ENCODE peak calls at places on chromosomes 13 and 19, in five cellular contexts. One of them, this sample, is unnamed.

GRCh38 chr13:106586764-106587163 is 18.8 kb upstream of the ARGLU1 start:
- DNase-seq in natural killer cell: no peak
- DNase-seq in PC-3: no peak
- DNase-seq in IMR-90: no peak
- DNase-seq in coronary artery: no peak
- DNase-seq in this sample: no peak

GRCh38 chr19:897442-898039 is 4.3 kb downstream of the RNU6-9 start:
- DNase-seq in natural killer cell: no peak
- DNase-seq in PC-3: no peak
- DNase-seq in IMR-90: no peak
- DNase-seq in coronary artery: no peak
- DNase-seq in this sample: no peak

GRCh38 chr13:21297452-21297851 is 121.0 kb downstream of the MRPL57 start:
- DNase-seq in natural killer cell: no peak
- DNase-seq in PC-3: no peak
- DNase-seq in IMR-90: no peak
- DNase-seq in coronary artery: no peak
- DNase-seq in this sample: no peak

GRCh38 chr13:23547000-23547590 is 23.1 kb upstream of the TNFRSF19 start:
- DNase-seq in natural killer cell: no peak
- DNase-seq in PC-3: no peak
- DNase-seq in IMR-90: peak
- DNase-seq in coronary artery: no peak
- DNase-seq in this sample: no peak

GRCh38 chr19:18202759-18203407 is 959 bp downstream of the RAB3A start:
- DNase-seq in natural killer cell: peak
- DNase-seq in PC-3: peak
- DNase-seq in IMR-90: no peak
- DNase-seq in coronary artery: no peak
- DNase-seq in this sample: no peak

GRCh38 chr13:98542568-98543379 is 34.1 kb downstream of the STK24 start:
- DNase-seq in natural killer cell: no peak
- DNase-seq in PC-3: no peak
- DNase-seq in IMR-90: no peak
- DNase-seq in coronary artery: no peak
- DNase-seq in this sample: no peak

GRCh38 chr13:105008606-105009005 is 1526.9 kb downstream of the EFNB2 start:
- DNase-seq in natural killer cell: no peak
- DNase-seq in PC-3: no peak
- DNase-seq in IMR-90: no peak
- DNase-seq in coronary artery: no peak
- DNase-seq in this sample: no peak

GRCh38 chr19:8489591-8490394 is 12.6 kb downstream of the PRAM1 start:
- DNase-seq in natural killer cell: no peak
- DNase-seq in PC-3: no peak
- DNase-seq in IMR-90: no peak
- DNase-seq in coronary artery: no peak
- DNase-seq in this sample: no peak

GRCh38 chr19:30064021-30064699 is 122.1 kb downstream of the URI1 start:
- DNase-seq in natural killer cell: no peak
- DNase-seq in PC-3: no peak
- DNase-seq in IMR-90: no peak
- DNase-seq in coronary artery: no peak
- DNase-seq in this sample: no peak

GRCh38 chr13:105465251-105465650 is 1070.2 kb downstream of the EFNB2 start:
- DNase-seq in natural killer cell: no peak
- DNase-seq in PC-3: no peak
- DNase-seq in IMR-90: no peak
- DNase-seq in coronary artery: no peak
- DNase-seq in this sample: no peak

GRCh38 chr19:10961073-10961762 is 388 bp downstream of the SMARCA4 start:
- DNase-seq in natural killer cell: no peak
- DNase-seq in PC-3: peak
- DNase-seq in IMR-90: no peak
- DNase-seq in coronary artery: no peak
- DNase-seq in this sample: no peak

GRCh38 chr19:30001794-30002193 is 59.8 kb downstream of the URI1 start:
- DNase-seq in natural killer cell: no peak
- DNase-seq in PC-3: peak
- DNase-seq in IMR-90: peak
- DNase-seq in coronary artery: no peak
- DNase-seq in this sample: no peak

GRCh38 chr19:10617409-10618121 is 7.8 kb upstream of the SLC44A2 start:
- DNase-seq in natural killer cell: no peak
- DNase-seq in PC-3: peak
- DNase-seq in IMR-90: peak
- DNase-seq in coronary artery: no peak
- DNase-seq in this sample: no peak

GRCh38 chr19:29783627-29784190 is 28.1 kb upstream of the CCNE1 start:
- DNase-seq in natural killer cell: no peak
- DNase-seq in PC-3: no peak
- DNase-seq in IMR-90: no peak
- DNase-seq in coronary artery: no peak
- DNase-seq in this sample: no peak

GRCh38 chr13:95479706-95480105 is 72.8 kb upstream of the CLDN10 start:
- DNase-seq in natural killer cell: no peak
- DNase-seq in PC-3: no peak
- DNase-seq in IMR-90: no peak
- DNase-seq in coronary artery: no peak
- DNase-seq in this sample: no peak

GRCh38 chr13:29749401-29750177 is 100.8 kb downstream of the UBL3 start:
- DNase-seq in natural killer cell: no peak
- DNase-seq in PC-3: no peak
- DNase-seq in IMR-90: peak
- DNase-seq in coronary artery: no peak
- DNase-seq in this sample: no peak

GRCh38 chr19:35451278-35452096 is 3.4 kb downstream of the FFAR2 start:
- DNase-seq in natural killer cell: no peak
- DNase-seq in PC-3: no peak
- DNase-seq in IMR-90: no peak
- DNase-seq in coronary artery: no peak
- DNase-seq in this sample: no peak

GRCh38 chr13:28056970-28057712 is 43.2 kb downstream of the FLT3 start:
- DNase-seq in natural killer cell: no peak
- DNase-seq in PC-3: no peak
- DNase-seq in IMR-90: no peak
- DNase-seq in coronary artery: no peak
- DNase-seq in this sample: no peak

GRCh38 chr13:28055362-28055761 is 45.0 kb downstream of the FLT3 start:
- DNase-seq in natural killer cell: no peak
- DNase-seq in PC-3: no peak
- DNase-seq in IMR-90: no peak
- DNase-seq in coronary artery: no peak
- DNase-seq in this sample: no peak

GRCh38 chr13:28059214-28059613 is 41.2 kb downstream of the FLT3 start:
- DNase-seq in natural killer cell: no peak
- DNase-seq in PC-3: peak
- DNase-seq in IMR-90: peak
- DNase-seq in coronary artery: no peak
- DNase-seq in this sample: no peak

GRCh38 chr13:28052945-28053344 is 47.4 kb downstream of the FLT3 start:
- DNase-seq in natural killer cell: no peak
- DNase-seq in PC-3: no peak
- DNase-seq in IMR-90: peak
- DNase-seq in coronary artery: no peak
- DNase-seq in this sample: no peak

DNA sequence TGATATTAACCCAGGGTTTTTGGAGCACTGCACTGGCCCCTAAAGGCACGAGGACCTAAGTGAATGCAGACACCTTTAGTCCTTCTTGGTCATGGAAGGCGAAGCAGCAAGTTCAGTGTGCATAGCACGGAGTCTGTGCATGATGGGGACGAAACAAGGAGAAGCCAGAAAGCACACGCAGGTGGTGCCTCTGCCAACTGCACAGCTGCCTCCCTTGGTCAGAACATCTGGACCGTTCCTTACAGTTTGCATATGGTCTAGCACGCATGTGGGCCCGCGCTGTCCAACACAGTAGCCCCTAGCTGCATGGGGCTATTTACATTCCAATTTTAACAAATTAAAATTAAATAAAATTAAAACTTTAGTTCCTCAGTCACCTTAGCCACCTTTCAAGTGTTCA is 44.0 kb downstream of the FLT3 start:
- DNase-seq in natural killer cell: no peak
- DNase-seq in PC-3: no peak
- DNase-seq in IMR-90: no peak
- DNase-seq in coronary artery: no peak
- DNase-seq in this sample: no peak
- TF ChIP-seq CTCF in natural killer cell: no peak
- TF ChIP-seq CTCF in PC-3: no peak
- TF ChIP-seq CTCF in IMR-90: no peak
- TF ChIP-seq CTCF in coronary artery: no peak
- TF ChIP-seq CTCF in this sample: no peak

GRCh38 chr19:52695996-52696395 is 38.8 kb downstream of the ZNF611 start:
- DNase-seq in natural killer cell: no peak
- DNase-seq in PC-3: no peak
- DNase-seq in IMR-90: no peak
- DNase-seq in coronary artery: no peak
- DNase-seq in this sample: no peak
- TF ChIP-seq CTCF in natural killer cell: no peak
- TF ChIP-seq CTCF in PC-3: no peak
- TF ChIP-seq CTCF in IMR-90: no peak
- TF ChIP-seq CTCF in coronary artery: no peak
- TF ChIP-seq CTCF in this sample: no peak

GRCh38 chr13:71217827-71218226 is 649.2 kb downstream of the DACH1 start:
- DNase-seq in natural killer cell: no peak
- DNase-seq in PC-3: no peak
- DNase-seq in IMR-90: no peak
- DNase-seq in coronary artery: no peak
- DNase-seq in this sample: no peak

GRCh38 chr13:71219671-71220070 is 647.3 kb downstream of the DACH1 start:
- DNase-seq in natural killer cell: no peak
- DNase-seq in PC-3: no peak
- DNase-seq in IMR-90: no peak
- DNase-seq in coronary artery: no peak
- DNase-seq in this sample: no peak

GRCh38 chr13:71213252-71213821 is 653.7 kb downstream of the DACH1 start:
- DNase-seq in natural killer cell: no peak
- DNase-seq in PC-3: no peak
- DNase-seq in IMR-90: no peak
- DNase-seq in coronary artery: no peak
- DNase-seq in this sample: no peak

DNA sequence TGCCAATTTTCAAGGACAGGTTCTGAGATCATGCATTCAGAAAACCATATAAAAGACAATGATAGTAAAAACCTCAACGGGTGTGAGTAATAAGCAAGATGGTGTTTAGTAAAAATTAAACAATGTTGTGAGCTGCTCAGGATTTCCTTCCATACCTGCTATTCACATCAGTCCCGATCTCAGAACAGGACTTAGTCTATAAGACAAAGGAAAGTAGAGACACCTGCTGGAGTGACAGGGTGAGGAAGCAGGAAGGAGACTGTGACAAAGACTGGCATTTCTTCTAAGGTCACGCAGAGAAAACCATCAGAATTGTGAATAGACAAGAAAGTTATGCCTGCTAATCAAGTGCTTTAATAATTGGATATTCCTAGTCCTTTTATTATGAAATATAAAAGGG is 648.0 kb downstream of the DACH1 start:
- DNase-seq in natural killer cell: no peak
- DNase-seq in PC-3: peak
- DNase-seq in IMR-90: no peak
- DNase-seq in coronary artery: no peak
- DNase-seq in this sample: no peak
- TF ChIP-seq CTCF in natural killer cell: no peak
- TF ChIP-seq CTCF in PC-3: peak
- TF ChIP-seq CTCF in IMR-90: no peak
- TF ChIP-seq CTCF in coronary artery: no peak
- TF ChIP-seq CTCF in this sample: peak

GRCh38 chr13:72255908-72256307 is 388.9 kb upstream of the DACH1 start:
- DNase-seq in natural killer cell: no peak
- DNase-seq in PC-3: peak
- DNase-seq in IMR-90: no peak
- DNase-seq in coronary artery: no peak
- DNase-seq in this sample: no peak
- TF ChIP-seq CTCF in natural killer cell: no peak
- TF ChIP-seq CTCF in PC-3: peak
- TF ChIP-seq CTCF in IMR-90: no peak
- TF ChIP-seq CTCF in coronary artery: no peak
- TF ChIP-seq CTCF in this sample: peak

GRCh38 chr19:51398096-51398704 is 7.8 kb upstream of the C19orf84 start:
- DNase-seq in natural killer cell: no peak
- DNase-seq in PC-3: peak
- DNase-seq in IMR-90: peak
- DNase-seq in coronary artery: no peak
- DNase-seq in this sample: no peak

GRCh38 chr19:51389143-51389542 is 1.2 kb downstream of the C19orf84 start:
- DNase-seq in natural killer cell: no peak
- DNase-seq in PC-3: no peak
- DNase-seq in IMR-90: no peak
- DNase-seq in coronary artery: no peak
- DNase-seq in this sample: no peak

GRCh38 chr19:51396175-51396574 is 5.8 kb upstream of the C19orf84 start:
- DNase-seq in natural killer cell: no peak
- DNase-seq in PC-3: no peak
- DNase-seq in IMR-90: no peak
- DNase-seq in coronary artery: no peak
- DNase-seq in this sample: no peak

GRCh38 chr19:51391073-51391611 is 751 bp upstream of the C19orf84 start:
- DNase-seq in natural killer cell: no peak
- DNase-seq in PC-3: no peak
- DNase-seq in IMR-90: no peak
- DNase-seq in coronary artery: no peak
- DNase-seq in this sample: no peak

DNA sequence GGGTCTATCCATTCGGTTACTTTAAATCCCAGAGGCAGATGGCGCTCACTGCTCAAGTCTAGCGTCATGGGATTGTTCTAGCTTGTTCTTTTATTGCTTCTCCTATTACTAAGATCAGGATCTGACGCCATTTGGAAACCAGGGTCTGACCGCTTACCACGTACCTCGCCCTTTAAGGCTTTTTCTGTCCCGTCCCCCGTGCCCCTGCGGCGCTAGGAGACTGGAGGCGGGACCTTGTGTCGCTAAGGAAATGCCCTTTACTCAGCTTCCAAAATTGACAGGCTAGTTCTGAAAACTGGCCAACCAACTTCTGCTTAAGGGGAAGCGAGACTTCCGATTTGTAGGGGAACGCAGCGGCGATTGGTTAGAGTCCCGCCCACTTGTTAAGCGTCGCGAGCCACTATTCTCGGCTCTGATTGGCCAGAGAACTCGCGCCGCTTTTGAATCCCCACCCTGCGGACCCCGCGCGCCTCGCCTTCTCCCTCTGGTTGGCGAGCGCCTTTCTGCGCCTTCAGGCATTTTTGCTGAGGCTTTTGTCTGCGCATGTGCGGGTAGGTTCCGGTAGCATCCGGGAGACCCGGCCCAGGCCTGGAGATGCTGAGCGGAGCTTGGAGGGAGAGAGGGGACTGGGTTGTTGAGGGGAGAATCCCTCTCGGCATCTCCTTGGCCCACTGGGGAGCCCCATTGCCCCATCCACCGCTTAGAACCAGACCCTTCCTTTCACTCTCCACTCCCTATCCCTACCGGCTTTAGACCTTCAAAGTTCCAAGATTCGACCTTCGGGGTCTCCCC is 3.9 kb upstream of the C19orf84 start:
- DNase-seq in natural killer cell: peak
- DNase-seq in PC-3: peak
- DNase-seq in IMR-90: peak
- DNase-seq in coronary artery: peak
- DNase-seq in this sample: peak
- TF ChIP-seq CTCF in natural killer cell: no peak
- TF ChIP-seq CTCF in PC-3: peak
- TF ChIP-seq CTCF in IMR-90: no peak
- TF ChIP-seq CTCF in coronary artery: no peak
- TF ChIP-seq CTCF in this sample: peak

This sample was measured in osteocyte.